ENCODE peak calls at places on chromosomes 12 and 14, in four cellular contexts. F is Caco-2, L is fibroblast of lung, R is neuronal stem cell. V is an unnamed sample. For H3K36me3, the result is how much of the 10 kb centered on the place peaks cover.

GRCh38 chr14:89617471-89618291 is 200.6 kb upstream of the FOXN3 start:
- DNase-seq in F (no peak), L (peak), R (peak), V (no peak)

GRCh38 chr12:26704684-26705475 is 128.1 kb downstream of the ITPR2 start:
- DNase-seq in F (no peak), L (no peak), R (no peak), V (no peak)

GRCh38 chr12:68564166-68564565 is 46.5 kb upstream of the RAP1B start:
- DNase-seq in F (no peak), L (no peak), R (no peak), V (no peak)

GRCh38 chr12:52873832-52874572 is 25.2 kb upstream of the KRT78 start:
- DNase-seq in F (peak), L (peak), R (no peak), V (peak)

GRCh38 chr12:14995583-14996425 is 23.0 kb downstream of the PDE6H start:
- DNase-seq in F (peak), L (peak), R (peak), V (no peak)

GRCh38 chr12:18653465-18653864 is 84.3 kb downstream of the PLCZ1 start:
- DNase-seq in F (no peak), L (no peak), R (no peak), V (no peak)

GRCh38 chr12:26566670-26567069 is 266.3 kb downstream of the ITPR2 start:
- DNase-seq in F (no peak), L (peak), R (no peak), V (no peak)

GRCh38 chr14:35285991-35286564 is 6.1 kb upstream of the PSMA6 start:
- DNase-seq in F (no peak), L (no peak), R (no peak), V (no peak)

GRCh38 chr12:98399532-98399931 is 115.9 kb upstream of the TMPO start:
- DNase-seq in F (peak), L (peak), R (no peak), V (peak)

GRCh38 chr12:131097247-131098177 is 143.8 kb downstream of the ADGRD1 start:
- DNase-seq in F (no peak), L (no peak), R (no peak), V (no peak)

GRCh38 chr12:53484686-53485567 is 14.3 kb downstream of the MAP3K12 start:
- DNase-seq in F (no peak), L (no peak), R (no peak), V (no peak)

GRCh38 chr14:68182492-68182891 is 362.9 kb downstream of the RAD51B start:
- DNase-seq in F (no peak), L (no peak), R (no peak), V (no peak)

GRCh38 chr14:74888164-74889158 is 6.7 kb downstream of the DLST start:
- DNase-seq in F (peak), L (no peak), R (no peak), V (no peak)

GRCh38 chr14:61724133-61724532 is 28.8 kb downstream of the HIF1A start:
- DNase-seq in F (no peak), L (no peak), R (no peak), V (no peak)
- H3K36me3 ChIP-seq in F (under half), L (under half), R (under half), V (under half)

GRCh38 chr12:111870216-111870615 is 28.2 kb downstream of the MAPKAPK5 start:
- DNase-seq in F (no peak), L (no peak), R (no peak), V (no peak)
- H3K36me3 ChIP-seq in F (under half), L (under half), R (under half), V (half or more)

DNA sequence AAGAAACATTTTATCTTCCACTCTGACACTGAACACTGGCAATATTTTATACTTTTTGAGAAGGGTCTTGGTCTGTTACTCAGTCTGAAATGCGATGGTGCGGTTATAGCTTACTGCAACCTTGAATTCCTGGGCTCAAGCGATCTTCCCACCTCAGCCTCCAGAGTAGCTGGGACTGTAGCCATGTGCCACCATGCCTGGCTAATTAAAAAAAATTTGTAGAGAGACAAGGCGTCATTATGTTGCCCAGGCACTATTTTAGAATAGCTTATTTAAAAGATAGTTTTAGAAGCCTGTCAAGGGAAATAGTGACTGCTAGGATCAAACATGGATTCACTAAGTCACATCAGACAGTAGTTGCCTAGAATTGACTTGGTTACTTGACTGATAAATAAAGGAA is 5.9 kb downstream of the ERC1 start:
- DNase-seq in F (no peak), L (no peak), R (no peak), V (no peak)
- H3K36me3 ChIP-seq in F (under half), L (under half), R (under half), V (under half)

GRCh38 chr12:122297494-122297893 is 31.2 kb upstream of the VPS33A start:
- DNase-seq in F (no peak), L (no peak), R (no peak), V (no peak)
- H3K36me3 ChIP-seq in F (under half), L (under half), R (under half), V (under half)

GRCh38 chr12:48771588-48772112 is 17.2 kb downstream of the ADCY6 start:
- DNase-seq in F (no peak), L (no peak), R (no peak), V (no peak)

GRCh38 chr12:48770756-48771155 is 18.1 kb downstream of the ADCY6 start:
- DNase-seq in F (no peak), L (no peak), R (no peak), V (no peak)

GRCh38 chr12:48775299-48775698 is 13.6 kb downstream of the ADCY6 start:
- DNase-seq in F (no peak), L (no peak), R (no peak), V (no peak)

GRCh38 chr12:48775991-48776649 is 12.8 kb downstream of the ADCY6 start:
- DNase-seq in F (no peak), L (no peak), R (no peak), V (no peak)

GRCh38 chr12:48773686-48774085 is 15.2 kb downstream of the ADCY6 start:
- DNase-seq in F (no peak), L (no peak), R (no peak), V (no peak)
- H3K36me3 ChIP-seq in F (under half), L (under half), R (half or more), V (under half)

GRCh38 chr12:56714431-56714929 is 10.6 kb downstream of the NACA start:
- DNase-seq in F (no peak), L (no peak), R (no peak), V (no peak)

GRCh38 chr12:56709759-56710376 is 15.2 kb downstream of the NACA start:
- DNase-seq in F (no peak), L (no peak), R (no peak), V (no peak)

GRCh38 chr12:56715798-56716197 is 9.3 kb downstream of the NACA start:
- DNase-seq in F (no peak), L (no peak), R (no peak), V (no peak)

GRCh38 chr12:56716458-56716857 is 8.6 kb downstream of the NACA start:
- DNase-seq in F (no peak), L (no peak), R (no peak), V (no peak)

GRCh38 chr12:56713345-56713744 is 11.8 kb downstream of the NACA start:
- DNase-seq in F (no peak), L (no peak), R (no peak), V (no peak)
- H3K36me3 ChIP-seq in F (under half), L (under half), R (under half), V (half or more)

GRCh38 chr12:58884916-58885315 is 35.4 kb downstream of the LRIG3 start:
- DNase-seq in F (no peak), L (no peak), R (no peak), V (no peak)

GRCh38 chr12:58888131-58888783 is 32.0 kb downstream of the LRIG3 start:
- DNase-seq in F (no peak), L (peak), R (no peak), V (no peak)

GRCh38 chr12:58886474-58886873 is 33.8 kb downstream of the LRIG3 start:
- DNase-seq in F (no peak), L (no peak), R (no peak), V (no peak)

GRCh38 chr12:58889557-58889956 is 30.7 kb downstream of the LRIG3 start:
- DNase-seq in F (no peak), L (no peak), R (no peak), V (no peak)

GRCh38 chr12:58887071-58887470 is 33.2 kb downstream of the LRIG3 start:
- DNase-seq in F (no peak), L (no peak), R (no peak), V (no peak)
- H3K36me3 ChIP-seq in F (under half), L (under half), R (under half), V (under half)